ENCODE peak calls at places on chromosomes 12 and 14, in four cellular contexts. O is neural progenitor cell, G is foreskin fibroblast, A is iPS-NIHi11. C is an unnamed sample.

GRCh38 chr12:2273288-2273687 is 220.5 kb downstream of the CACNA1C start:
- DNase-seq in O (peak; percentile 24), G (peak; percentile 75), A (no peak), C (no peak)

GRCh38 chr14:31232081-31232480 is 24.5 kb upstream of the HECTD1 start:
- DNase-seq in O (no peak), G (no peak), A (no peak), C (no peak)

GRCh38 chr14:95361373-95362179 is 41.9 kb upstream of the CLMN start:
- DNase-seq in O (peak; percentile 60), G (no peak), A (peak; percentile 87), C (peak; percentile 92)

GRCh38 chr14:59677771-59678211 is 101.2 kb upstream of the CCDC175 start:
- DNase-seq in O (no peak), G (peak; percentile 19), A (no peak), C (no peak)

GRCh38 chr14:100864206-100864605 is 38.3 kb downstream of the MEG3 start:
- DNase-seq in O (no peak), G (no peak), A (no peak), C (no peak)

GRCh38 chr14:96512602-96513397 is 10.6 kb downstream of the PAPOLA start:
- DNase-seq in O (no peak), G (no peak), A (peak; percentile 20), C (peak; percentile 41)

GRCh38 chr14:64186231-64187129 is 107.7 kb downstream of the ESR2 start:
- DNase-seq in O (peak; percentile 85), G (no peak), A (peak; percentile 53), C (peak; percentile 86)

GRCh38 chr12:67772276-67773169 is 124.0 kb downstream of the DYRK2 start:
- DNase-seq in O (peak; percentile 76), G (peak; percentile 33), A (peak; percentile 89), C (peak; percentile 94)

GRCh38 chr12:124188561-124189405 is 106.1 kb upstream of the RFLNA start:
- DNase-seq in O (no peak), G (no peak), A (no peak), C (peak; percentile 77)

GRCh38 chr12:45674583-45674982 is 54.9 kb upstream of the ARID2 start:
- DNase-seq in O (no peak), G (peak; percentile 91), A (peak; percentile 15), C (no peak)

GRCh38 chr12:15532364-15532977 is 210.2 kb downstream of the PTPRO start:
- DNase-seq in O (peak; percentile 72), G (peak; percentile 88), A (peak; percentile 73), C (peak; percentile 62)

GRCh38 chr14:31592122-31592521 is 30.9 kb downstream of the NUBPL start:
- DNase-seq in O (no peak), G (no peak), A (no peak), C (no peak)

GRCh38 chr12:21659383-21659782 is 1.7 kb upstream of the LDHB start:
- DNase-seq in O (no peak), G (no peak), A (no peak), C (no peak)

GRCh38 chr12:108899145-108899544 is 19.3 kb downstream of the DAO start:
- DNase-seq in O (no peak), G (no peak), A (no peak), C (no peak)

GRCh38 chr12:124837958-124838803 is 25.5 kb downstream of the SCARB1 start:
- DNase-seq in O (no peak), G (peak; percentile 99), A (no peak), C (peak; percentile 89)

GRCh38 chr12:101850199-101850598 is 19.4 kb upstream of the GNPTAB start:
- DNase-seq in O (no peak), G (no peak), A (no peak), C (no peak)

GRCh38 chr12:58342736-58343135 is 401.4 kb downstream of the ATP23 start:
- DNase-seq in O (no peak), G (peak; percentile 49), A (no peak), C (no peak)

GRCh38 chr14:37142835-37143499 is 29.4 kb downstream of the SLC25A21 start:
- DNase-seq in O (peak; percentile 8), G (peak; percentile 58), A (no peak), C (peak; percentile 63)

GRCh38 chr12:24840046-24840800 is 108.7 kb downstream of the BCAT1 start:
- DNase-seq in O (no peak), G (peak; percentile 61), A (no peak), C (no peak)